ENCODE peak calls at places on chromosomes 4 and X, in seven cellular contexts. One of them, this sample, is unnamed.

GRCh38 chr4:168731006-168731636 is 234.3 kb downstream of the PALLD start:
- DNase-seq in NCI-H2081: no peak
- DNase-seq in stimulated activated CD8-positive, alpha-beta memory T cell treated with anti-CD3 and anti-CD28 coated beads, Interleukin-15, amount 100 ng/mL, for 4 hours: no peak
- DNase-seq in breast epithelium: no peak
- DNase-seq in bronchial epithelial cell: no peak
- DNase-seq in NCI-H1092: no peak
- DNase-seq in AG08396: no peak
- DNase-seq in this sample: no peak

GRCh38 chr4:187444061-187444460 is 551.5 kb upstream of the ZFP42 start:
- DNase-seq in NCI-H2081: no peak
- DNase-seq in stimulated activated CD8-positive, alpha-beta memory T cell treated with anti-CD3 and anti-CD28 coated beads, Interleukin-15, amount 100 ng/mL, for 4 hours: no peak
- DNase-seq in breast epithelium: no peak
- DNase-seq in bronchial epithelial cell: peak
- DNase-seq in NCI-H1092: no peak
- DNase-seq in AG08396: no peak
- DNase-seq in this sample: no peak

GRCh38 chrX:32448320-32448719 is 763.0 kb downstream of the DMD start:
- DNase-seq in NCI-H2081: no peak
- DNase-seq in stimulated activated CD8-positive, alpha-beta memory T cell treated with anti-CD3 and anti-CD28 coated beads, Interleukin-15, amount 100 ng/mL, for 4 hours: no peak
- DNase-seq in breast epithelium: no peak
- DNase-seq in bronchial epithelial cell: peak
- DNase-seq in NCI-H1092: no peak
- DNase-seq in AG08396: no peak
- DNase-seq in this sample: peak

GRCh38 chrX:122565952-122566351 is 618.1 kb upstream of the GRIA3 start:
- DNase-seq in NCI-H2081: no peak
- DNase-seq in stimulated activated CD8-positive, alpha-beta memory T cell treated with anti-CD3 and anti-CD28 coated beads, Interleukin-15, amount 100 ng/mL, for 4 hours: no peak
- DNase-seq in breast epithelium: no peak
- DNase-seq in bronchial epithelial cell: peak
- DNase-seq in NCI-H1092: no peak
- DNase-seq in AG08396: peak
- DNase-seq in this sample: no peak

GRCh38 chr4:78647272-78647671 is 95.7 kb downstream of the ANXA3 start:
- DNase-seq in NCI-H2081: no peak
- DNase-seq in stimulated activated CD8-positive, alpha-beta memory T cell treated with anti-CD3 and anti-CD28 coated beads, Interleukin-15, amount 100 ng/mL, for 4 hours: no peak
- DNase-seq in breast epithelium: no peak
- DNase-seq in bronchial epithelial cell: no peak
- DNase-seq in NCI-H1092: no peak
- DNase-seq in AG08396: no peak
- DNase-seq in this sample: no peak

GRCh38 chr4:5708171-5708828 is at the start of gene EVC2:
- DNase-seq in NCI-H2081: no peak
- DNase-seq in stimulated activated CD8-positive, alpha-beta memory T cell treated with anti-CD3 and anti-CD28 coated beads, Interleukin-15, amount 100 ng/mL, for 4 hours: no peak
- DNase-seq in breast epithelium: peak
- DNase-seq in bronchial epithelial cell: peak
- DNase-seq in NCI-H1092: no peak
- DNase-seq in AG08396: peak
- DNase-seq in this sample: no peak

GRCh38 chr4:7304436-7304835 is 112.1 kb downstream of the SORCS2 start:
- DNase-seq in NCI-H2081: no peak
- DNase-seq in stimulated activated CD8-positive, alpha-beta memory T cell treated with anti-CD3 and anti-CD28 coated beads, Interleukin-15, amount 100 ng/mL, for 4 hours: no peak
- DNase-seq in breast epithelium: no peak
- DNase-seq in bronchial epithelial cell: no peak
- DNase-seq in NCI-H1092: no peak
- DNase-seq in AG08396: no peak
- DNase-seq in this sample: no peak

GRCh38 chrX:18534949-18535348 is 109.5 kb downstream of the CDKL5 start:
- DNase-seq in NCI-H2081: no peak
- DNase-seq in stimulated activated CD8-positive, alpha-beta memory T cell treated with anti-CD3 and anti-CD28 coated beads, Interleukin-15, amount 100 ng/mL, for 4 hours: no peak
- DNase-seq in breast epithelium: no peak
- DNase-seq in bronchial epithelial cell: peak
- DNase-seq in NCI-H1092: no peak
- DNase-seq in AG08396: no peak
- DNase-seq in this sample: no peak

GRCh38 chr4:83108101-83108861 is 6.2 kb downstream of the PLAC8 start:
- DNase-seq in NCI-H2081: no peak
- DNase-seq in stimulated activated CD8-positive, alpha-beta memory T cell treated with anti-CD3 and anti-CD28 coated beads, Interleukin-15, amount 100 ng/mL, for 4 hours: no peak
- DNase-seq in breast epithelium: no peak
- DNase-seq in bronchial epithelial cell: no peak
- DNase-seq in NCI-H1092: no peak
- DNase-seq in AG08396: no peak
- DNase-seq in this sample: no peak

GRCh38 chr4:119525005-119525749 is 103.4 kb downstream of the PDE5A start:
- DNase-seq in NCI-H2081: no peak
- DNase-seq in stimulated activated CD8-positive, alpha-beta memory T cell treated with anti-CD3 and anti-CD28 coated beads, Interleukin-15, amount 100 ng/mL, for 4 hours: no peak
- DNase-seq in breast epithelium: no peak
- DNase-seq in bronchial epithelial cell: peak
- DNase-seq in NCI-H1092: no peak
- DNase-seq in AG08396: peak
- DNase-seq in this sample: no peak

GRCh38 chr4:1984406-1985191 is 24.2 kb downstream of the NELFA start:
- DNase-seq in NCI-H2081: no peak
- DNase-seq in stimulated activated CD8-positive, alpha-beta memory T cell treated with anti-CD3 and anti-CD28 coated beads, Interleukin-15, amount 100 ng/mL, for 4 hours: no peak
- DNase-seq in breast epithelium: no peak
- DNase-seq in bronchial epithelial cell: no peak
- DNase-seq in NCI-H1092: no peak
- DNase-seq in AG08396: no peak
- DNase-seq in this sample: no peak

GRCh38 chr4:153152453-153153338 is 51.5 kb upstream of the TRIM2 start:
- DNase-seq in NCI-H2081: peak
- DNase-seq in stimulated activated CD8-positive, alpha-beta memory T cell treated with anti-CD3 and anti-CD28 coated beads, Interleukin-15, amount 100 ng/mL, for 4 hours: no peak
- DNase-seq in breast epithelium: no peak
- DNase-seq in bronchial epithelial cell: no peak
- DNase-seq in NCI-H1092: peak
- DNase-seq in AG08396: peak
- DNase-seq in this sample: peak

GRCh38 chr4:52862605-52863236 is 604 bp downstream of the RASL11B start:
- DNase-seq in NCI-H2081: peak
- DNase-seq in stimulated activated CD8-positive, alpha-beta memory T cell treated with anti-CD3 and anti-CD28 coated beads, Interleukin-15, amount 100 ng/mL, for 4 hours: no peak
- DNase-seq in breast epithelium: no peak
- DNase-seq in bronchial epithelial cell: no peak
- DNase-seq in NCI-H1092: no peak
- DNase-seq in AG08396: no peak
- DNase-seq in this sample: no peak

GRCh38 chr4:7970031-7970946 is 30.6 kb upstream of the AFAP1 start:
- DNase-seq in NCI-H2081: no peak
- DNase-seq in stimulated activated CD8-positive, alpha-beta memory T cell treated with anti-CD3 and anti-CD28 coated beads, Interleukin-15, amount 100 ng/mL, for 4 hours: no peak
- DNase-seq in breast epithelium: no peak
- DNase-seq in bronchial epithelial cell: peak
- DNase-seq in NCI-H1092: no peak
- DNase-seq in AG08396: no peak
- DNase-seq in this sample: no peak